ENCODE peak calls at places on chromosome 16, in nine cellular contexts. A, L, H, P, D, I, V, R and M are unnamed samples.

GRCh38 chr16:30805370-30806169 is 18.6 kb upstream of the ZNF629 start:
- DNase-seq in R (peak), V (peak), A (peak), D (peak), H (peak), P (peak), L (peak), I (peak), M (peak)

GRCh38 chr16:23061669-23062068 is 87.6 kb downstream of the USP31 start:
- DNase-seq in H (no peak), L (no peak), R (no peak), I (no peak), V (no peak), D (no peak), A (no peak), P (no peak), M (no peak)

GRCh38 chr16:76194621-76195015 is 82.6 kb upstream of the CNTNAP4 start:
- DNase-seq in I (no peak), L (no peak), H (no peak), P (no peak), D (no peak), V (no peak), A (no peak), R (no peak), M (no peak)

GRCh38 chr16:12434567-12434966 is 369.1 kb downstream of the CPPED1 start:
- DNase-seq in V (no peak), D (no peak), P (no peak), R (no peak), L (no peak), H (no peak), I (no peak), A (no peak), M (no peak)

GRCh38 chr16:4785758-4786433 is 2.2 kb downstream of the SEPTIN12 start:
- DNase-seq in H (no peak), P (no peak), L (no peak), V (no peak), A (no peak), R (no peak), I (no peak), D (no peak), M (no peak)

GRCh38 chr16:29675811-29676643 is 3.0 kb upstream of the QPRT start:
- DNase-seq in I (no peak), V (no peak), L (peak), P (no peak), R (no peak), D (no peak), A (peak), H (peak), M (peak)

GRCh38 chr16:79369796-79370195 is 230.7 kb downstream of the MAF start:
- DNase-seq in I (no peak), L (no peak), R (no peak), V (no peak), H (no peak), P (no peak), A (no peak), D (no peak), M (no peak)

GRCh38 chr16:53358884-53359283 is 75.4 kb upstream of the RBL2 start:
- DNase-seq in A (no peak), D (no peak), L (no peak), H (no peak), V (no peak), R (no peak), I (no peak), P (no peak), M (no peak)

GRCh38 chr16:56275801-56276200 is 84.5 kb downstream of the GNAO1 start:
- DNase-seq in R (no peak), I (no peak), L (no peak), P (no peak), V (no peak), A (no peak), D (peak), H (no peak), M (no peak)

GRCh38 chr16:28984619-28985135 is at the start of gene LAT:
- DNase-seq in L (no peak), P (peak), I (peak), H (no peak), R (no peak), A (no peak), D (no peak), V (no peak), M (peak)

GRCh38 chr16:67163164-67163902 is 1.2 kb upstream of the HSF4 start:
- DNase-seq in L (peak), R (peak), P (peak), V (no peak), D (no peak), H (peak), I (no peak), A (peak), M (no peak)

GRCh38 chr16:9012330-9012729 is 48.6 kb upstream of the USP7 start:
- DNase-seq in H (no peak), D (no peak), P (no peak), A (no peak), I (no peak), L (no peak), R (no peak), V (no peak), M (no peak)

GRCh38 chr16:50961944-50962343 is 189.1 kb downstream of the SALL1 start:
- DNase-seq in V (no peak), L (no peak), A (no peak), I (no peak), D (no peak), H (no peak), P (no peak), R (no peak), M (no peak)

GRCh38 chr16:13896543-13897182 is 23.3 kb upstream of the ERCC4 start:
- DNase-seq in A (peak), D (no peak), V (no peak), L (no peak), I (no peak), P (no peak), H (no peak), R (no peak), M (no peak)

GRCh38 chr16:56514845-56515244 is 5.0 kb downstream of the BBS2 start:
- DNase-seq in A (no peak), L (no peak), H (no peak), R (no peak), P (no peak), D (no peak), I (no peak), V (no peak), M (no peak)

GRCh38 chr16:57194512-57194911 is 8.4 kb downstream of the RSPRY1 start:
- DNase-seq in I (no peak), H (peak), V (no peak), P (no peak), L (peak), A (no peak), R (no peak), D (no peak), M (no peak)

GRCh38 chr16:85168732-85169256 is 56.5 kb upstream of the CIBAR2 start:
- DNase-seq in H (no peak), V (peak), R (peak), D (no peak), L (peak), I (no peak), A (peak), P (no peak), M (no peak)

GRCh38 chr16:30054959-30055553 is 10.5 kb upstream of the ALDOA start:
- DNase-seq in V (no peak), R (peak), D (peak), I (peak), P (peak), L (peak), A (peak), H (peak), M (peak)

GRCh38 chr16:66167564-66168291 is 198.8 kb upstream of the CDH5 start:
- DNase-seq in I (no peak), A (peak), R (no peak), H (no peak), V (no peak), P (no peak), D (no peak), L (no peak), M (no peak)

GRCh38 chr16:66603537-66604375 is 748 bp upstream of the CMTM3 start:
- DNase-seq in A (peak), R (peak), P (peak), L (peak), H (peak), V (peak), D (no peak), I (peak), M (peak)

GRCh38 chr16:75491876-75492275 is 3.4 kb downstream of the CHST6 start:
- DNase-seq in A (peak), D (no peak), R (no peak), I (no peak), H (no peak), L (peak), V (no peak), P (peak), M (no peak)

GRCh38 chr16:3157229-3158013 is 22.6 kb downstream of the ZNF213 start:
- DNase-seq in D (peak), A (peak), V (peak), L (peak), H (peak), R (peak), I (peak), P (peak), M (peak)

GRCh38 chr16:85452364-85453178 is 160.6 kb upstream of the GSE1 start:
- DNase-seq in V (no peak), R (no peak), I (no peak), A (no peak), P (no peak), D (no peak), H (no peak), L (no peak), M (no peak)

GRCh38 chr16:58157239-58157638 is 28.1 kb upstream of the CFAP20 start:
- DNase-seq in R (no peak), V (no peak), D (no peak), L (no peak), P (no peak), I (no peak), A (no peak), H (no peak), M (no peak)

GRCh38 chr16:29743827-29744531 is 1.8 kb downstream of the C16orf54 start:
- DNase-seq in R (peak), A (peak), V (peak), D (no peak), H (no peak), P (peak), I (no peak), L (no peak), M (no peak)

GRCh38 chr16:26169451-26169850 is 477.7 kb downstream of the HS3ST4 start:
- DNase-seq in R (no peak), A (no peak), L (no peak), D (no peak), P (no peak), V (no peak), H (no peak), I (no peak), M (no peak)

GRCh38 chr16:2938206-2938605 is 25.9 kb upstream of the KREMEN2 start:
- DNase-seq in L (no peak), I (no peak), P (no peak), D (no peak), V (no peak), A (no peak), R (no peak), H (no peak), M (no peak)

GRCh38 chr16:78984324-78984723 is 616.2 kb downstream of the MAF start:
- DNase-seq in P (no peak), I (no peak), H (no peak), R (no peak), D (no peak), V (no peak), A (no peak), L (no peak), M (no peak)

GRCh38 chr16:19777061-19777460 is 59.0 kb downstream of the IQCK start:
- DNase-seq in P (no peak), R (no peak), L (no peak), H (no peak), A (no peak), V (no peak), I (no peak), D (no peak), M (no peak)

GRCh38 chr16:66927012-66927436 is 1.7 kb upstream of the RRAD start:
- DNase-seq in R (no peak), H (no peak), P (no peak), L (no peak), V (no peak), I (no peak), A (peak), D (no peak), M (no peak)

GRCh38 chr16:17298238-17298637 is 172.5 kb downstream of the XYLT1 start:
- DNase-seq in D (no peak), H (no peak), I (no peak), L (no peak), P (no peak), A (no peak), R (no peak), V (no peak), M (no peak)

GRCh38 chr16:48583075-48584065 is 26.6 kb downstream of the N4BP1 start:
- DNase-seq in V (no peak), I (no peak), R (no peak), P (no peak), H (no peak), A (no peak), L (no peak), D (no peak), M (no peak)

GRCh38 chr16:58280846-58281301 is 14.0 kb downstream of the PRSS54 start:
- DNase-seq in L (no peak), I (peak), H (no peak), A (peak), V (no peak), D (no peak), R (no peak), P (no peak), M (no peak)

GRCh38 chr16:19517424-19518089 is 4.3 kb downstream of the GDE1 start:
- DNase-seq in A (no peak), L (no peak), I (no peak), P (no peak), V (no peak), D (no peak), R (no peak), H (peak), M (no peak)

GRCh38 chr16:10083301-10083700 is 98.9 kb downstream of the GRIN2A start:
- DNase-seq in H (no peak), P (no peak), I (no peak), R (no peak), L (no peak), D (no peak), V (no peak), A (no peak), M (no peak)

GRCh38 chr16:10077861-10078260 is 104.4 kb downstream of the GRIN2A start:
- DNase-seq in I (no peak), P (no peak), A (no peak), H (no peak), L (no peak), R (no peak), D (no peak), V (no peak), M (no peak)

GRCh38 chr16:10081201-10081940 is 100.9 kb downstream of the GRIN2A start:
- DNase-seq in I (no peak), P (no peak), L (no peak), A (no peak), R (no peak), H (no peak), V (no peak), D (no peak), M (no peak)

GRCh38 chr16:10078541-10078949 is 103.7 kb downstream of the GRIN2A start:
- DNase-seq in V (no peak), I (no peak), A (peak), D (no peak), P (no peak), L (peak), R (peak), H (no peak), M (no peak)

GRCh38 chr16:10080031-10080772 is 102.0 kb downstream of the GRIN2A start:
- DNase-seq in I (peak), A (no peak), P (no peak), L (peak), H (peak), D (peak), R (no peak), V (no peak), M (no peak)
- TF ChIP-seq POLR2AphosphoS5 in I (peak), A (no peak), P (no peak), L (no peak), H (no peak), D (no peak), R (no peak), V (no peak), M (no peak)

DNA sequence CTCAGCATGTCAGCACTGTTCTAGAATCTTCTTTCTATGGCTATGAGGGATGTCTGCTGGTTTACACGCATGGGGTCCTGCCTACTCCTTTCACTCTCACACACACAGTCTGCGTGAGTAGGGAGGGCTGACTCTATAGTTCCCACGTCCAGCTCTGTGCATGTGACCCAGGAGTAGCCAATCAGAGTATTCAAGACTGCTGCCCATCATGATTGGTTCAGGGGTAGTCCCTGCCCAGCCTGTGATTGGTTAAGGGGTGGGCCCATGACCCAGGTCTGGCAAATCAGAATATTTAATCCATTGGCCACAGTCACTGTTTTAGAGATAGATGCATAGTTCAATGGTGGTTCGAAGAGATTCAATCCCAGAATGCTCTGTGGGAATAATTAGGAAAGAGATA is 151.3 kb upstream of the IRX3 start:
- DNase-seq in I (no peak), R (no peak), D (no peak), V (no peak), H (no peak), L (no peak), A (no peak), P (no peak), M (no peak)
- H3K4me3 ChIP-seq in I (no peak), R (no peak), D (no peak), V (no peak), H (no peak), L (no peak), A (no peak), P (no peak), M (no peak)

GRCh38 chr16:89257757-89258465 is 40.4 kb downstream of the ZNF778 start:
- DNase-seq in D (no peak), H (no peak), A (no peak), V (no peak), I (no peak), L (peak), P (no peak), R (no peak), M (no peak)

GRCh38 chr16:89257281-89257731 is 39.8 kb downstream of the ZNF778 start:
- DNase-seq in D (no peak), L (peak), A (peak), H (peak), R (peak), V (no peak), I (no peak), P (no peak), M (no peak)

GRCh38 chr16:89256651-89257254 is 39.2 kb downstream of the ZNF778 start:
- DNase-seq in A (peak), L (peak), D (no peak), P (peak), H (peak), R (peak), I (peak), V (no peak), M (no peak)

GRCh38 chr16:89248196-89249005 is 30.9 kb downstream of the ZNF778 start:
- DNase-seq in V (no peak), P (no peak), D (peak), L (peak), H (no peak), A (peak), R (peak), I (no peak), M (no peak)

GRCh38 chr16:89253548-89254287 is 36.2 kb downstream of the ZNF778 start:
- DNase-seq in H (no peak), L (no peak), A (no peak), R (no peak), V (no peak), D (no peak), P (no peak), I (no peak), M (no peak)
- H3K27ac ChIP-seq in H (no peak), L (no peak), A (no peak), R (no peak), V (no peak), D (no peak), P (no peak), I (no peak), M (peak)

DNA sequence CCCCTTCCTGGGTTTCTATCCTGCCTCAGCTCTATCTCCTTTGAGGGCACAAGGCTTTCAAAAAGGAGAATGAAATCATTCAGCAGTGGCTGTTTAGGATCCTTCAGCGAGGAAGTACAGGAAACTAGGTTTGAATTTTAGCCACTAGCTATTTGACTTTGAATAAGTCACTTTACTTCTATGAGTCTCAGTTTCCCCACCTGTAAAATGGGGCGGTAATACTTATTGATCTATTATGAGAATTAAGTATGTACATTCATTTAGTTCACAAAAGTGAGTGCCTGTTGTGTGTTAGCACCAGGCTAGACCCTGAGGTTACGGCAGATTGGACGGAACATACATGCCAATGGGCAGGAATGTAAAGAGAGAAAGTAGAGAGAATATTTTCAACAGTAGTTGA is 6.6 kb downstream of the CDH1 start:
- DNase-seq in A (peak), R (no peak), P (no peak), H (no peak), I (no peak), D (no peak), V (no peak), L (no peak), M (no peak)
- TF ChIP-seq POLR2AphosphoS5 in A (no peak), R (peak), P (no peak), H (no peak), I (no peak), D (no peak), V (no peak), L (no peak), M (no peak)

DNA sequence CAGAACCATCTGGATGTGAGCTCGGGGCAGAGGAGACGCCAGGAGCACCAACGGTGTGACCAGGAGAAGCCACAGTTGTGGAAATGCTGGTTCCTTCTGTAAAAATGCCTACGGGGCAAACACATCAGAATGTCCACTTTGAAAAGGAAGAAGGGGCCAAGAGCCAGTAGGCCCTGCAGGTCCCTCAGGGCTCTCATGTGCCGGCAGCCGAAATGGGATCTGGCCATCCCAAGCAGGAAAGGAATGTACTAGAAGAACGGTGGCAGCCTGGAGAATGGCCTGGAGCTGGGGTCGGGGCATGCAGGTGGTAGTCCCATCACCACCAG is 162.1 kb upstream of the PLCG2 start:
- DNase-seq in D (no peak), I (no peak), R (no peak), V (no peak), A (no peak), H (no peak), L (no peak), P (no peak), M (no peak)
- H3K4me3 ChIP-seq in D (peak), I (no peak), R (no peak), V (no peak), A (no peak), H (no peak), L (no peak), P (no peak), M (no peak)

DNA sequence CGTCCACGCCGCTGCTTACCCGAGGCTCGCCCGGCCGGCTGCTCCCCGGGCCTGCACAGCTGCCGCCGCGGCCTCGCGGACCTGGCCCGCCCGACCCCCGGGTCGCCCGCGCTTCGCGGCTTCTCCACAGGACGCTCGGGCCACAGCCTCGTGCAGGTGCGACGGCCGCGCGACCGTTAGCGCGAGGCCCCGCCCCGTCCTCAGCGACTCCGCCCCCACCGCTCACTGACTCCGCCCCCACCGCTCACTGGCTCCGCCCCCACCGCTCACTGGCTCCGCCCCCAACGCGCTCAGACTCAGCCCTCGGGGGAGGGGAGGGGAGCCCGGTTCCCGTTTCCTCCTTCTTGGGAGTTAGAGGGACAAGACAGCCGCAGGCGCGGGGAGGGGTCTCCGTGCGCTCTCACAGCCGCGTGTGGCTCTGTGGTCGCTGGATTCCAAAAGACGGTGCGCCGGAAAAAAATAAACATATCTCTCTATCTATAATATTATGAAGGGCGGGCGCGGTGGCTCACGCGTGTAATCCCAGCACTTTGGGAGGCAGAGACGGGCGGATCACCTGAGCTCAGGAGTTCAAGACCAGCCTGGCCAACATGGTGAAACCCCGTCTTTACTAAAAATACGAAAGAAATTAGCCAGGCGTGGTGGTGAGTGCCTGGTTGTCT is at the start of gene MEIOB:
- DNase-seq in A (peak), D (no peak), V (peak), R (peak), I (no peak), L (peak), H (peak), P (peak), M (peak)
- H3K27ac ChIP-seq in A (no peak), D (no peak), V (no peak), R (no peak), I (no peak), L (no peak), H (no peak), P (no peak), M (no peak)

GRCh38 chr16:27436921-27437650 is 35.1 kb downstream of the IL21R start:
- DNase-seq in A (no peak), L (peak), P (peak), I (peak), R (peak), D (no peak), V (peak), H (no peak), M (no peak)
- TF ChIP-seq POLR2AphosphoS5 in A (no peak), L (no peak), P (no peak), I (no peak), R (no peak), D (no peak), V (no peak), H (no peak), M (no peak)